ENCODE peak calls at places on chromosomes 12 and 14, in five cellular contexts. M is GM12878, B is HCT116, W is GM23338, L is K562. N is an unnamed sample.
A peak's percentile ranks its signal among the peaks of the same experiment; 100 is the strongest.

GRCh38 chr12:96104566-96104965 is 69.2 kb upstream of the LTA4H start:
- DNase-seq in M (no peak), B (no peak), W (no peak), L (no peak), N (no peak)

GRCh38 chr12:71787574-71787973 is 32.9 kb downstream of the RAB21 start:
- DNase-seq in M (no peak), B (no peak), W (no peak), L (no peak), N (no peak)

GRCh38 chr14:50985124-50985815 is 41.0 kb upstream of the PYGL start:
- DNase-seq in M (no peak), B (no peak), W (no peak), L (no peak), N (no peak)

GRCh38 chr14:66495214-66496098 is 9.3 kb downstream of the CCDC196 start:
- DNase-seq in M (peak; percentile 45), B (peak; percentile 39), W (peak; percentile 69), L (peak; percentile 23), N (peak; percentile 35)

GRCh38 chr12:44053550-44054243 is 217.8 kb downstream of the TMEM117 start:
- DNase-seq in M (no peak), B (no peak), W (no peak), L (no peak), N (no peak)

GRCh38 chr12:86712425-86712843 is 456.2 kb upstream of the MGAT4C start:
- DNase-seq in M (no peak), B (peak; percentile 95), W (no peak), L (no peak), N (no peak)

GRCh38 chr12:13465641-13466040 is 269.1 kb downstream of the EMP1 start:
- DNase-seq in M (no peak), B (no peak), W (no peak), L (no peak), N (no peak)

GRCh38 chr12:109739747-109740693 is 26.4 kb downstream of the FAM222A start:
- DNase-seq in M (no peak), B (no peak), W (peak; percentile 77), L (peak; percentile 63), N (no peak)

GRCh38 chr12:54658306-54659264 is 10.4 kb upstream of the DCD start:
- DNase-seq in M (no peak), B (peak; percentile 60), W (peak; percentile 89), L (peak; percentile 66), N (peak; percentile 4)

GRCh38 chr12:60173213-60174170 is 577.7 kb downstream of the SLC16A7 start:
- DNase-seq in M (no peak), B (no peak), W (peak; percentile 4), L (no peak), N (peak; percentile 65)

GRCh38 chr12:1053690-1054089 is 62.7 kb downstream of the ERC1 start:
- DNase-seq in M (no peak), B (no peak), W (peak; percentile 55), L (no peak), N (no peak)

GRCh38 chr14:83548061-83548839 is 1981.7 kb upstream of the FLRT2 start:
- DNase-seq in M (no peak), B (no peak), W (peak; percentile 5), L (no peak), N (no peak)

GRCh38 chr12:2796187-2796663 is 1.5 kb downstream of the FKBP4 start:
- DNase-seq in M (no peak), B (no peak), W (peak; percentile 33), L (peak; percentile 16), N (no peak)
- TF ChIP-seq CTCF in M (no peak), B (peak; percentile 23), W (peak; percentile 40), L (peak; percentile 17), N (no peak)

GRCh38 chr12:132731574-132731973 is 20.9 kb downstream of the PGAM5 start:
- DNase-seq in M (no peak), B (no peak), W (no peak), L (no peak), N (no peak)
- TF ChIP-seq REST in M (no peak), B (no peak), W (no peak), L (no peak), N (no peak)

GRCh38 chr12:130764073-130764472 is 48.0 kb upstream of the RIMBP2 start:
- DNase-seq in M (peak; percentile 53), B (peak; percentile 38), W (no peak), L (no peak), N (no peak)
- H3K27me3 ChIP-seq in M (no peaks in the 10 kb centered on the region), B (peaks cover 10% of the 10 kb centered on the region), W (no peaks in the 10 kb centered on the region), L (peaks cover 17% of the 10 kb centered on the region), N (peaks cover 5% of the 10 kb centered on the region)

DNA sequence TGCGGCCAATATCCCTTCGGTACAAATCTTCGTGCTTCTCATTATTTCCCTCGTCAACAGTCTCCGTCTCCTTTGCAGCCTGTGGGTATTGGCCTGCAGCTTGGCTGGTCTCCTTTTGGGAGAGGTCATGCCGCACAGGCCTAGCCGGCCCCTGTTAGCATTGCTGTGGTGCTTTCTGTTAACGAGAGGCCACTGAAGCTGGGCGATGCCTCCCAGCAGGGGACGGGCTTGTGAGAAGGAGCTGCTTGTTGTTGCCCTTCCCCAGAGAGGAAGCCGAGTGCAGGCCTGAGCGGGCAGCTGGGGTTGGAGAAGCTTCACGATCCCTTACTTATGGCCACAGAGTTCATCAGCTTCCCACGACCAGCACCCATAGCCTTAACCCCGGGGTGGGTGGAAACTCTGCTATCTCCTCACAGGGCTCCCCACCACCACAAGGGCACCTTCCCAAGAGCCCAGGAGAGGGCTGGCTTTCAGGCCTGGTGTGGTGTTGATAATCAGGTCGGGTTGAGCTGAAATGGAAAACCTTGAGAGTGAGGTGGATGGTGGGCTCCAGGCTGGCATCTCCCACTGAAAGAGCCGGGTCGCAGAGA is 228.5 kb downstream of the ZFP36L1 start:
- DNase-seq in M (no peak), B (no peak), W (no peak), L (no peak), N (no peak)
- TF ChIP-seq CTCF in M (no peak), B (no peak), W (no peak), L (no peak), N (no peak)

GRCh38 chr12:78696267-78696666 is 168.3 kb upstream of the SYT1 start:
- DNase-seq in M (no peak), B (no peak), W (no peak), L (no peak), N (no peak)

GRCh38 chr12:78697817-78698415 is 166.7 kb upstream of the SYT1 start:
- DNase-seq in M (no peak), B (no peak), W (no peak), L (no peak), N (no peak)

GRCh38 chr12:78703820-78704525 is 160.6 kb upstream of the SYT1 start:
- DNase-seq in M (no peak), B (peak; percentile 22), W (no peak), L (no peak), N (no peak)

GRCh38 chr12:78698747-78699146 is 165.8 kb upstream of the SYT1 start:
- DNase-seq in M (no peak), B (no peak), W (no peak), L (no peak), N (no peak)

GRCh38 chr12:78700565-78700964 is 164.0 kb upstream of the SYT1 start:
- DNase-seq in M (no peak), B (no peak), W (no peak), L (no peak), N (no peak)
- TF ChIP-seq REST in M (no peak), B (no peak), W (no peak), L (no peak), N (no peak)

DNA sequence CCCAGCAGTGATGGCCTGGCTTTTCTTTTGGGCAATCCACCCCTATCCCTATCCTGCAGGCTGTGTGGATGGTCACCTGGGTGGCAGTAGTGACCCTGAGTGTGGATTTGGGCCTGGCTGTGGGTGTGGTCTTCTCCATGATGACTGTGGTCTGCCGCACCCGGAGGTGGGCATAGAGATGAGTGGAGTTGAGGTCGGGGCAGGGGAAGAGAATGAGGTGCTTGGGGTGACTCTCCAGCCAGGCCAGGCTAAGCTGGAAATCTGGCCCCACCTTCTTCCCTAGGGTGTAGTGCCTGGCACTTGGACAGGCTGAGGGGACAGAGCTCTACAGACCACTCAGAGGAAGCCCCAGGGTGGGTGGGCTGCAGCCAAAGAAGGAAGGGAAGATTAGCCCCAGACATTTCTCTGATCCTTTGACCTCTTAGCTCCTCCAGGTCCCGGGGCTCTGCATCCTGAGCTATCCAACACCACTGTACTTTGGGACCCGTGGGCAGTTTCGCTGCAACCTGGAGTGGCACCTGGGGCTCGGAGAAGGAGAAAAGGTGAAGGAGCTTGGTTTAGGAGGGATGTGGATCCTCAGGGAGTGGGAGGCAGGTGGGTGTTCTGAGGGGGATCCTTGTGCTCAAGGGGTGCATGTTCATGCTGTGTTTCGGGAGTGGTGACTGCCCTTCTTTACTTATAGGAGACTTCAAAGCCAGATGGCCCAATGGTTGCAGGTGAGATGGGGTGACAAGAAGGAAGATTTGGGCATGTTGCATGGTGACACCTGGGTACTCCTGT is 8.4 kb downstream of the B4GALNT1 start:
- DNase-seq in M (no peak), B (no peak), W (no peak), L (no peak), N (no peak)
- H3K27me3 ChIP-seq in M (peaks cover 35% of the 10 kb centered on the region), B (peaks cover 4% of the 10 kb centered on the region), W (peaks cover 100% of the 10 kb centered on the region), L (no peaks in the 10 kb centered on the region), N (peaks cover 73% of the 10 kb centered on the region)

GRCh38 chr12:98232753-98233385 is 282.5 kb upstream of the TMPO start:
- DNase-seq in M (no peak), B (no peak), W (no peak), L (no peak), N (no peak)

GRCh38 chr12:98224584-98225221 is 290.7 kb upstream of the TMPO start:
- DNase-seq in M (peak; percentile 52), B (no peak), W (no peak), L (no peak), N (no peak)

GRCh38 chr12:98228619-98229538 is 286.5 kb upstream of the TMPO start:
- DNase-seq in M (no peak), B (no peak), W (no peak), L (no peak), N (no peak)

GRCh38 chr12:98229539-98229921 is 285.9 kb upstream of the TMPO start:
- DNase-seq in M (no peak), B (no peak), W (no peak), L (no peak), N (no peak)

DNA sequence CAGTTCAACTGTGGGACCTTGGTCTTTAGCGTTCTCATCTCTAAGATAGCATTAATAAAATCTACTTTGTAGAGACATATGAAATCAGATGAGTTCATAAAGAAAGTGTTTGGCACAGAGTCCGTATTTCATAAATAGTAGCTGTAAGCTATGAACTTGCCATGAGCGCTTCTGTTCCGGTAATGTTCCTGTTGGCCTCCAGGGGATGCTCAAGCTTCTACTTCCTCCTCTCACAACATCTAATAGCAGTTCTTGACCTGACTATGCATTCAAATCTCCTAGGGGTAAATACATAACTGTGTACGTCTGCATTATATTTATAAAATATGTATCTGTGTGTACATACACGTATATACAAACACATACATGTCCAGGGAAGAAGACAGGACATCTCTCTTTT is 288.2 kb upstream of the TMPO start:
- DNase-seq in M (no peak), B (peak; percentile 7), W (peak; percentile 58), L (peak; percentile 18), N (peak; percentile 5)
- TF ChIP-seq CTCF in M (no peak), B (peak; percentile 71), W (peak; percentile 83), L (peak; percentile 34), N (peak; percentile 66)

GRCh38 chr12:7588703-7589329 is 76.9 kb downstream of the APOBEC1 start:
- DNase-seq in M (peak; percentile 25), B (peak; percentile 76), W (peak; percentile 77), L (peak; percentile 39), N (peak; percentile 84)
- TF ChIP-seq REST in M (no peak), B (no peak), W (no peak), L (no peak), N (no peak)

DNA sequence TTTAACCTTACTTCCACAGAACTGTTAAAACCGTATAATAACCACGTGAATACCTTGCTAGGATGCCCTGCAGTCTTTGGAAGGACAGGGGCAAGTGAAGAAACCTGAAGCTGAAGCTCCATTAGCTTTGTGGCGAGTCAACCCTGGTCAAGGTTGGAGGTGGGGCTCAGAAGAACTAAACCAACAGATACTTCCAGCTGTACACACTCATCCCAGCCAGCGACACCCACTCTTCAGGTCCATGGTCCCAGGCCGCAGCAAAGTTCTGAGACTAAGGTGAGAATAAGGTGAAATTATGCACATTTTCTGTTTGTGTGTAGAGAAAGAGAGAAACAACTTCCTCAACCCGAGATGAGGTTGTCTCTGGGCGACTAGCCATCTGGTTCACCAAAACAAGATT is 77.6 kb downstream of the NTF3 start:
- DNase-seq in M (no peak), B (no peak), W (no peak), L (no peak), N (no peak)
- H3K27me3 ChIP-seq in M (no peaks in the 10 kb centered on the region), B (no peaks in the 10 kb centered on the region), W (no peaks in the 10 kb centered on the region), L (no peaks in the 10 kb centered on the region), N (no peaks in the 10 kb centered on the region)

N was measured in HL-60.